ENCODE peak calls at places on chromosomes 6 and 20, in nine cellular contexts. Z, Y, E, B, T, U, V, F and M are unnamed samples.

GRCh38 chr6:73566954-73567591 is 46.2 kb upstream of the EEF1A1 start:
- DNase-seq in B (no peak), Y (peak), F (no peak), U (peak), E (no peak), T (peak), Z (peak), V (peak), M (no peak)

GRCh38 chr6:110002676-110003075 is 24.6 kb downstream of the GPR6 start:
- DNase-seq in Y (no peak), E (no peak), B (no peak), Z (no peak), F (no peak), T (no peak), U (no peak), V (no peak), M (no peak)

GRCh38 chr20:42093542-42094440 is 475.6 kb upstream of the CHD6 start:
- DNase-seq in T (no peak), Z (no peak), V (no peak), Y (no peak), F (no peak), E (no peak), B (no peak), U (no peak), M (no peak)

GRCh38 chr6:170045981-170046667 is 244.8 kb downstream of the DLL1 start:
- DNase-seq in U (no peak), E (peak), F (no peak), B (no peak), Y (no peak), T (no peak), V (no peak), Z (no peak), M (no peak)

GRCh38 chr6:155117266-155117665 is 122.2 kb downstream of the TIAM2 start:
- DNase-seq in Z (peak), U (no peak), V (no peak), F (no peak), T (no peak), B (no peak), Y (peak), E (no peak), M (no peak)

GRCh38 chr6:153941768-153942167 is 97.3 kb upstream of the OPRM1 start:
- DNase-seq in V (no peak), U (no peak), E (no peak), B (no peak), Y (no peak), Z (no peak), F (no peak), T (no peak), M (no peak)

GRCh38 chr6:129890164-129890563 is 29.0 kb upstream of the TMEM244 start:
- DNase-seq in Z (peak), F (no peak), T (no peak), Y (no peak), U (no peak), V (no peak), E (no peak), B (no peak), M (no peak)

GRCh38 chr20:40945754-40946451 is 82.7 kb upstream of the TOP1 start:
- DNase-seq in Y (peak), B (peak), Z (peak), V (peak), U (no peak), T (peak), F (no peak), E (peak), M (no peak)

GRCh38 chr6:118054082-118054481 is 147.0 kb downstream of the SLC35F1 start:
- DNase-seq in U (no peak), E (no peak), T (no peak), Y (no peak), F (no peak), V (no peak), B (no peak), Z (no peak), M (no peak)

GRCh38 chr20:44911264-44911921 is 1.5 kb downstream of the PABPC1L start:
- DNase-seq in F (peak), Y (peak), T (peak), B (peak), E (peak), U (peak), Z (peak), V (no peak), M (no peak)
- TF ChIP-seq CTCF in F (no peak), Y (peak), T (peak), B (peak), E (no peak), U (peak), Z (peak), V (peak), M (no peak)

GRCh38 chr6:104050455-104050854 is 809.3 kb downstream of the HACE1 start:
- DNase-seq in V (no peak), E (no peak), Y (no peak), U (no peak), B (no peak), Z (no peak), T (no peak), F (no peak), M (no peak)
- TF ChIP-seq CTCF in V (no peak), E (no peak), Y (no peak), U (no peak), B (no peak), Z (no peak), T (no peak), F (no peak), M (no peak)

GRCh38 chr20:21699216-21699508 is 6.3 kb upstream of the PAX1 start:
- DNase-seq in E (no peak), Z (no peak), T (no peak), U (no peak), F (no peak), B (no peak), Y (no peak), V (no peak), M (no peak)

GRCh38 chr20:21698494-21699215 is 6.8 kb upstream of the PAX1 start:
- DNase-seq in F (no peak), B (no peak), U (no peak), T (no peak), E (no peak), V (no peak), Y (no peak), Z (no peak), M (no peak)

GRCh38 chr20:21693322-21693721 is 12.1 kb upstream of the PAX1 start:
- DNase-seq in V (no peak), T (no peak), U (no peak), E (no peak), Z (no peak), Y (no peak), F (no peak), B (no peak), M (no peak)
- TF ChIP-seq CTCF in V (no peak), T (no peak), U (no peak), E (no peak), Z (peak), Y (no peak), F (no peak), B (no peak), M (no peak)

GRCh38 chr6:46901747-46902362 is 19.9 kb downstream of the ADGRF5 start:
- DNase-seq in E (no peak), T (no peak), U (no peak), V (no peak), Y (peak), B (no peak), Z (no peak), F (no peak), M (no peak)

GRCh38 chr6:46898011-46898410 is 23.7 kb downstream of the ADGRF5 start:
- DNase-seq in V (no peak), T (no peak), E (no peak), F (no peak), Z (no peak), B (no peak), Y (peak), U (no peak), M (no peak)

GRCh38 chr6:46903175-46903574 is 18.6 kb downstream of the ADGRF5 start:
- DNase-seq in V (peak), T (no peak), E (no peak), F (no peak), B (no peak), Y (no peak), Z (no peak), U (no peak), M (no peak)

GRCh38 chr6:46900266-46900665 is 21.5 kb downstream of the ADGRF5 start:
- DNase-seq in F (no peak), E (no peak), U (no peak), V (no peak), T (no peak), Y (no peak), Z (no peak), B (no peak), M (no peak)

GRCh38 chr6:46899636-46900035 is 22.1 kb downstream of the ADGRF5 start:
- DNase-seq in F (no peak), Z (no peak), T (no peak), V (no peak), B (no peak), E (no peak), U (no peak), Y (peak), M (no peak)
- TF ChIP-seq CTCF in F (no peak), Z (no peak), T (no peak), V (no peak), B (no peak), E (no peak), U (no peak), Y (no peak), M (no peak)

GRCh38 chr6:26249959-26250805 is 114.8 kb upstream of the BTN3A2 start:
- DNase-seq in E (no peak), V (peak), B (no peak), U (no peak), T (no peak), Z (peak), Y (peak), F (peak), M (peak)
- TF ChIP-seq CTCF in E (no peak), V (peak), B (peak), U (no peak), T (no peak), Z (peak), Y (peak), F (peak), M (no peak)

GRCh38 chr6:39092124-39092523 is 22.9 kb downstream of the SAYSD1 start:
- DNase-seq in E (no peak), Z (no peak), T (no peak), Y (no peak), V (no peak), B (no peak), F (no peak), U (no peak), M (no peak)
- TF ChIP-seq CTCF in E (no peak), Z (no peak), T (peak), Y (no peak), V (peak), B (no peak), F (no peak), U (no peak), M (no peak)

DNA sequence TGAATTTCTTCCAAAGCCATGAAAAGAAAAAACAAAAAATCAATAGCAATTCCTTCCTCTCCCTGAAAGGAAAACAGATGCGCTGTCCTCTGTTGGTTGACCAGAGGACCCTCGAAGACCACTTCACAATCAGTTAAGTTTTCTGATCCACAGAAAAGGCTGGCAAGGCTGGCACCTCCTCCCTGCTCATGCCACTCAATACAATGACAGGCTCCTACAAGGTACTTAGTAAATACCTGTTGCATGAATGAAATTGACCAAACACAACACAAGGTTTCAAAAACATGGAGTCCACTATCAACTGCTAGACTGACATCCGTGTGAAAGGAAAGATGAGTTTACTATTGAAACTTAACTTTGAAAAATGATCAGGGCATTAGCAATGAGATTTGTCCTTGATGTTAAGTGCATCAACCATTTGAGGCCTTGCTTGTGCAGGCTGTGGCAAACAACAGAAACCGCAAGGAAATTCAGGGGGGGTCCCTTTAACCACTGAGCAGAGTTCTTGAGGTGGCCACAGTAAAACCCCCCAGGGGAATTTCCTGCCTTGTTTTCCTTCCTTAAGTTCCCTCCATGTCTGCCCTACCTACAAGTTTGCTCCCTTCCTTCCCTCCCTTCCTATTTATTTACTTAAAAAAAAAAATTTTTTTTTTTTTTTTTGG is 27.9 kb upstream of the RTF2 start:
- DNase-seq in Y (no peak), E (no peak), U (no peak), Z (no peak), B (peak), V (no peak), F (peak), T (no peak), M (no peak)
- TF ChIP-seq CTCF in Y (no peak), E (no peak), U (no peak), Z (no peak), B (no peak), V (no peak), F (no peak), T (no peak), M (no peak)

GRCh38 chr6:138211048-138211581 is 7.2 kb downstream of the PBOV1 start:
- DNase-seq in Y (no peak), F (no peak), T (no peak), B (no peak), E (no peak), V (no peak), U (no peak), Z (no peak), M (no peak)
- TF ChIP-seq CTCF in Y (no peak), F (no peak), T (no peak), B (no peak), E (no peak), V (peak), U (no peak), Z (no peak), M (no peak)

GRCh38 chr6:146286976-146287375 is 256.7 kb upstream of the RAB32 start:
- DNase-seq in Y (peak), T (no peak), B (no peak), Z (no peak), V (no peak), E (no peak), F (no peak), U (no peak), M (no peak)

GRCh38 chr6:146292506-146292905 is 251.1 kb upstream of the RAB32 start:
- DNase-seq in E (no peak), U (no peak), F (no peak), Z (no peak), B (no peak), V (no peak), Y (peak), T (no peak), M (no peak)

GRCh38 chr6:146290589-146290901 is 253.1 kb upstream of the RAB32 start:
- DNase-seq in U (no peak), F (no peak), T (no peak), Z (no peak), Y (no peak), E (no peak), B (no peak), V (no peak), M (no peak)

GRCh38 chr6:146289816-146290588 is 253.6 kb upstream of the RAB32 start:
- DNase-seq in T (no peak), B (no peak), U (no peak), F (no peak), E (no peak), Y (peak), V (no peak), Z (peak), M (no peak)

DNA sequence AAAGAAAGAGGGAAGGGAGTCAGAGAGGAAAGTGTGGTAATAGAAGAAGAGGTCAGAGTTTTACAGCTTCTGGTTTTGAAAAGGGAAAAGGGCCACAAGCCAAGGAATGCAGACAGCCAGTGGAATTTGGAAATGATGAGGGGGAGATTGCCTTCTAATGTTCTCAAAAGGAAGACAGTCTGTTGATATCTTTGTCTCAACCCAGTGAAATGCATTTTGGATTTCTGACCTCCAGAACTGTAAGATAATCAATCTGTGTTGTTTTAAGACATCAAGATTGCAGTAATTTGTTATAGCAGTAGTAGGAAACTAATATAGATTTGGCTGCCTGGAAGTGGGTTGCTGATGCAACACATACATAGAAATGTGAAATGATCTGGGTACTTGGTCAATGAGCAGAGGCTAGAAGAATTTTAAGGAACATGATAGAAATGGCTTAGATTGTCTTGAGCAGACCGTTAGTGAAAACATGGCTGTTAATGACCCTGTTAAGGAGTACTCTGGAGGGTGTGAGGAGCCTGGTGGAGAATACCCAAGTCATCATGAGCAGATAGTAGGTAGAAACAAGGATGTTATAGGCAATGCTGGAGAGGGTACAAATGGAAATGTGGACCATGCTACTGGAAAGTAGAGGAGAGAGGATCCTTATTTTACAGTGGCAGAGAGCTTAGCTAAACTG is 255.8 kb upstream of the RAB32 start:
- DNase-seq in F (no peak), B (no peak), Y (peak), T (no peak), E (no peak), V (no peak), Z (no peak), U (no peak), M (no peak)
- TF ChIP-seq CTCF in F (no peak), B (no peak), Y (no peak), T (no peak), E (no peak), V (no peak), Z (no peak), U (no peak), M (no peak)

DNA sequence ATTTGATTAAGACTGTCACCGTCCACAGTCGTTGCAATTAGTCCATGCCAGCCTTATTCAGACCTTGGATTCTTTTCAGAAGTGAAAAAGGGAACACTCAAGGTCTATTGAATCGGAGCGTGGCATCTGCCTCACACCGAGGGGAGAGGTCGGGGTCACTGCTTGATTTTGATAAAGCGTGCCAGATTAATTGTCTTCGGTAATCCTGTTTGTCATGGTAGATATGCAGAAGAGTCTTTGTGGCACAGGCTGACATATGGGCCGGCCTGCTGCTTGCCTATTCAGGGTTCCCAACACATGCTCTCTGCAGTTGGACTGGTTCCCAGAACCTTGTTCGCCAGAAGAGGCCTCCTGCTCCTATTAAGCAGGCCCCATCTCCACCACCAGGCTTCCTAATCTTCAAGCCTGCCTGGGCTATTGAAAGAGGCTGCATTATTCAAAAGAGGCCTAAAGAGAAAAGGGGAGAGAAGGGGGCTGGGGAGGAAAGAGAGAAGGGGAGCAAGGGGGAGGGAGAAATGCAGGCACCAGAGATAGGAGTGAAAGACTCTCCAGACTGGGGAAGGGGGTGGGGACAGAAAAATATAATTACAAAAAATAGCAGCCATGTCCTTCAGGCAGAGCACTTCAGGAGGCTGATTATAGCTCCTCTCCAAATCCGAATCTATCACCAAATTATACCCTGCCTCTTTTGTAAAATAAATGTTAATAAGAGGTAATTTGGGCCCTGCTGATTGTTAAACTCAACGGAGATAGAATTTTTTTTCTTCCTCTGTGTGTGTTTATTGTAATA is 611.3 kb downstream of the HDGFL1 start:
- DNase-seq in B (no peak), Z (peak), U (peak), T (no peak), F (no peak), V (peak), Y (peak), E (peak), M (no peak)
- TF ChIP-seq CTCF in B (no peak), Z (no peak), U (no peak), T (no peak), F (no peak), V (no peak), Y (no peak), E (no peak), M (no peak)